ENCODE peak calls at places on chromosomes 12 and 14, in five cellular contexts. One of them, this sample, is unnamed.
A peak's percentile ranks its signal among the peaks of the same experiment; 100 is the strongest.

GRCh38 chr14:89469210-89470198 is 52.5 kb upstream of the FOXN3 start:
- DNase-seq in K562: peak; percentile 25
- DNase-seq in A549: no peak
- DNase-seq in GM12878: no peak
- DNase-seq in HepG2: no peak
- DNase-seq in this sample: no peak

GRCh38 chr12:95218852-95219171 is 1.2 kb downstream of the VEZT start:
- DNase-seq in HepG2: no peak
- DNase-seq in GM12878: no peak
- DNase-seq in A549: peak; percentile 51
- DNase-seq in K562: no peak
- DNase-seq in this sample: peak; percentile 37

GRCh38 chr14:100810861-100811461 is 15.0 kb upstream of the MEG3 start:
- DNase-seq in A549: no peak
- DNase-seq in GM12878: no peak
- DNase-seq in K562: no peak
- DNase-seq in HepG2: no peak
- DNase-seq in this sample: no peak

GRCh38 chr14:32724864-32725550 is 213.7 kb upstream of the NPAS3 start:
- DNase-seq in GM12878: no peak
- DNase-seq in A549: no peak
- DNase-seq in HepG2: no peak
- DNase-seq in K562: no peak
- DNase-seq in this sample: peak; percentile 15

GRCh38 chr12:2893007-2893406 is 2.3 kb downstream of the TULP3 start:
- DNase-seq in K562: no peak
- DNase-seq in GM12878: no peak
- DNase-seq in HepG2: peak; percentile 46
- DNase-seq in A549: peak; percentile 43
- DNase-seq in this sample: no peak

GRCh38 chr12:3003593-3003992 is 44.4 kb downstream of the TEAD4 start:
- DNase-seq in A549: no peak
- DNase-seq in GM12878: no peak
- DNase-seq in K562: no peak
- DNase-seq in HepG2: no peak
- DNase-seq in this sample: peak; percentile 39

GRCh38 chr12:3187846-3188755 is 110.9 kb downstream of the TSPAN9 start:
- DNase-seq in GM12878: no peak
- DNase-seq in HepG2: no peak
- DNase-seq in A549: no peak
- DNase-seq in K562: no peak
- DNase-seq in this sample: no peak

GRCh38 chr12:6700646-6701051 is at the start of gene PIANP:
- DNase-seq in A549: no peak
- DNase-seq in K562: peak; percentile 59
- DNase-seq in HepG2: no peak
- DNase-seq in GM12878: no peak
- DNase-seq in this sample: peak; percentile 58

GRCh38 chr14:36396798-36397197 is 76.4 kb upstream of the MBIP start:
- DNase-seq in GM12878: no peak
- DNase-seq in HepG2: no peak
- DNase-seq in K562: no peak
- DNase-seq in A549: no peak
- DNase-seq in this sample: no peak

GRCh38 chr12:60195483-60195882 is 599.7 kb downstream of the SLC16A7 start:
- DNase-seq in A549: no peak
- DNase-seq in K562: no peak
- DNase-seq in HepG2: no peak
- DNase-seq in GM12878: no peak
- DNase-seq in this sample: no peak

GRCh38 chr12:95838125-95838524 is 20.6 kb upstream of the SNRPF start:
- DNase-seq in K562: no peak
- DNase-seq in GM12878: no peak
- DNase-seq in HepG2: peak; percentile 49
- DNase-seq in A549: peak; percentile 90
- DNase-seq in this sample: no peak

GRCh38 chr12:124456133-124456651 is 111.2 kb downstream of the NCOR2 start:
- DNase-seq in K562: no peak
- DNase-seq in A549: no peak
- DNase-seq in HepG2: no peak
- DNase-seq in GM12878: no peak
- DNase-seq in this sample: no peak

GRCh38 chr12:129549656-129550055 is 354.2 kb downstream of the TMEM132D start:
- DNase-seq in K562: no peak
- DNase-seq in A549: no peak
- DNase-seq in GM12878: no peak
- DNase-seq in HepG2: no peak
- DNase-seq in this sample: no peak

GRCh38 chr12:88108021-88108420 is 33.9 kb downstream of the CEP290 start:
- DNase-seq in A549: no peak
- DNase-seq in GM12878: no peak
- DNase-seq in K562: no peak
- DNase-seq in HepG2: no peak
- DNase-seq in this sample: no peak

GRCh38 chr14:96407980-96408570 is 16.1 kb downstream of the AK7 start:
- DNase-seq in HepG2: no peak
- DNase-seq in A549: no peak
- DNase-seq in K562: peak; percentile 18
- DNase-seq in GM12878: no peak
- DNase-seq in this sample: no peak
- H3K4me1 ChIP-seq in HepG2: peaks cover 24% of the 10 kb centered on the region
- H3K4me1 ChIP-seq in A549: no peaks in the 10 kb centered on the region
- H3K4me1 ChIP-seq in K562: peaks cover 13% of the 10 kb centered on the region
- H3K4me1 ChIP-seq in GM12878: no peaks in the 10 kb centered on the region
- H3K4me1 ChIP-seq in this sample: no peaks in the 10 kb centered on the region

GRCh38 chr12:119540476-119540875 is 53.1 kb upstream of the TMEM233 start:
- DNase-seq in A549: no peak
- DNase-seq in HepG2: no peak
- DNase-seq in GM12878: no peak
- DNase-seq in K562: no peak
- DNase-seq in this sample: no peak
- TF ChIP-seq JUNB in A549: no peak
- TF ChIP-seq JUNB in HepG2: no peak
- TF ChIP-seq JUNB in GM12878: no peak
- TF ChIP-seq JUNB in K562: no peak
- TF ChIP-seq JUNB in this sample: no peak

DNA sequence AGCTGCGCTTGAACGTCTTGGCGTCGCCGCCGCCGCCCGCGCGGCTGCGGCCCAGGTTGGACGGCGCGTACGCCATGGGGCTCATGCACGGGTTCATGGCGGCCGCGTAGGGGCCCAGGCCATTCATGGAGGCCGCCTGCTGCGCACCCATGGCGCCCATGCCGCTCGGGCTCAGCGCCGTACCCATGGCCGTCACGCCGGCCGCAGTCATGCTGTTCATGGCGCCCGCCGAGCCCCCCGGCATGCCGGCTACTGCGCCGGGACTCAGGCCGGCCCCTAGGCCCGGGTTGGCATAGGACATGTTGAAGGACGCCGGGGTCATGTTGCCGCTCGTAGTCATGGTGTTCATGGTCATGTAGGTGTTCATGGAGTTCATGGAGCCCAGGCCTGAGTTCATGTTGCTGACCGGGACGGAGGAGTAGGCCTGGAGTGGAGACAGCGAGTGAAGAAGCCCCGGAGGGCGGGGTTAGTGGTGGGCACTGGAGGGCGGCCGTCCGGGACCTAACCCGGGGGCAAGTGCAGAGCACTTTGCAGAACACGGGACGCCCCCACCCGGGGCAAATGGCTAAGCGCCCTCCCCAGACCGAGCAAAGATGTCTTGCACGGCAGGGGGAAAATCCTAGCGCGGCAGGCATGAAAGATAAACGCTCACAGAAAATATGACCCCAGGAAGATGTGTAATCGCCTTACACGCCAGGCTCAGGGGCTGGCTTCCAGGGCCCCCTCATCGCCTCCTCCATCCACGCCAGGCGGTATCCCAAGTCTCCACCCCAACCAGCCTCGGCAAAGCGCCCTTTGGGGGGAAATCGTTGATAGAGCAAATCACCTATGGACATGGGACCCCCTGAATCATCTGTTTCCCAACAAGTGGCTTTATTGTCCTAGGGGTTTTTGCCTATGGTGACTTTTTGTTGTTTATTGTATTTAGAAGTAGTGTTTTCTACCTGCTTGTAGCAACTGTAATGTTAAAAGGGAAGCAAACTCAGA is 2.5 kb downstream of the FOXA1 start:
- DNase-seq in A549: peak; percentile 67
- DNase-seq in GM12878: no peak
- DNase-seq in K562: no peak
- DNase-seq in HepG2: no peak
- DNase-seq in this sample: peak; percentile 70
- H3K4me3 ChIP-seq in A549: peak overlapping the region; percentile 92
- H3K4me3 ChIP-seq in GM12878: no peak overlapping the region
- H3K4me3 ChIP-seq in K562: no peak overlapping the region
- H3K4me3 ChIP-seq in HepG2: peak overlapping the region; percentile 96
- H3K4me3 ChIP-seq in this sample: peak overlapping the region; percentile 49

GRCh38 chr12:109949089-109949488 is 47.1 kb downstream of the GIT2 start:
- DNase-seq in GM12878: no peak
- DNase-seq in K562: no peak
- DNase-seq in HepG2: peak; percentile 99
- DNase-seq in A549: no peak
- DNase-seq in this sample: no peak
- H3K4me1 ChIP-seq in GM12878: peaks cover 11% of the 10 kb centered on the region
- H3K4me1 ChIP-seq in K562: no peaks in the 10 kb centered on the region
- H3K4me1 ChIP-seq in HepG2: peaks cover 75% of the 10 kb centered on the region
- H3K4me1 ChIP-seq in A549: peaks cover 4% of the 10 kb centered on the region
- H3K4me1 ChIP-seq in this sample: peaks cover 18% of the 10 kb centered on the region

DNA sequence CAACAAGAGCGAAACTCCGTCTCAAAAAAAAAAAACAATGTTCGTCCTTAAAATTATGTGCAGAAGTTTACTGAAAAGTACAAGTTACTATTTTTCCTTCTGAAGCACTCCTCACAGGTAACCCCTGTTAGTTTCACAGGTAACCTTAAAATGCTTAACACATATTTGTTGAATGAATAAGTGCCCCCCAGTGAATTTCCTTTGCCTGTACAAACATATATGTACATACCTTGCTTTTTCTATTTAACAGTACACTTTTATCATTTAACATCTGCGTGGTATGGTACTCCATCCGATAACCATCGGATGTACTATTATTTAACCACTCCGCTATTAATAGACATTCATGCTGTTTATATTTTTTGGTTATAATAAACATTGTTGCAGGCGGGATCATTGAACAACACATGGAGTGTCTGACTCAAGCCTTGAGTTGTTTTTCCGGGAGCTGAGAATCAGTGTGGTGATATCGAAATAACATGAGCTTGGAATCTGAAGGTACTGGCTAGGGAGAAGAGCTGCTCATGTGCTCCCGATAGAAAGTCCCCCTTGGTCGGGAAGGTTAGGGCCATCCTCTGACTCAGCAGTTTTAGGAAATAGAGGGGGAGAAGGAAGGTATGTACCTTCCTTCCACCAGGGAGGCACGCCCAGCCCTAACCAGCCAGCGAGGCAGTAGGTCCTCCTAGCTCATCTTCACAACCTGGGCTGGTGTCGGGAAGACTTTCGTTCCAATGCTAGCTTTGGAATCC is 1.6 kb upstream of the RAB35 start:
- DNase-seq in GM12878: no peak
- DNase-seq in A549: peak; percentile 80
- DNase-seq in HepG2: peak; percentile 45
- DNase-seq in K562: peak; percentile 61
- DNase-seq in this sample: peak; percentile 89
- TF ChIP-seq JUNB in GM12878: no peak
- TF ChIP-seq JUNB in A549: no peak
- TF ChIP-seq JUNB in HepG2: no peak
- TF ChIP-seq JUNB in K562: no peak
- TF ChIP-seq JUNB in this sample: no peak

GRCh38 chr14:34692348-34692747 is 22.0 kb downstream of the CFL2 start:
- DNase-seq in K562: no peak
- DNase-seq in HepG2: no peak
- DNase-seq in GM12878: no peak
- DNase-seq in A549: no peak
- DNase-seq in this sample: no peak

GRCh38 chr14:34692898-34693227 is 21.5 kb downstream of the CFL2 start:
- DNase-seq in GM12878: no peak
- DNase-seq in A549: no peak
- DNase-seq in K562: no peak
- DNase-seq in HepG2: no peak
- DNase-seq in this sample: no peak

GRCh38 chr14:34691173-34691572 is 23.2 kb downstream of the CFL2 start:
- DNase-seq in A549: no peak
- DNase-seq in GM12878: no peak
- DNase-seq in HepG2: no peak
- DNase-seq in K562: no peak
- DNase-seq in this sample: no peak

GRCh38 chr14:34688470-34689206 is 25.8 kb downstream of the CFL2 start:
- DNase-seq in GM12878: no peak
- DNase-seq in HepG2: no peak
- DNase-seq in A549: no peak
- DNase-seq in K562: no peak
- DNase-seq in this sample: no peak

DNA sequence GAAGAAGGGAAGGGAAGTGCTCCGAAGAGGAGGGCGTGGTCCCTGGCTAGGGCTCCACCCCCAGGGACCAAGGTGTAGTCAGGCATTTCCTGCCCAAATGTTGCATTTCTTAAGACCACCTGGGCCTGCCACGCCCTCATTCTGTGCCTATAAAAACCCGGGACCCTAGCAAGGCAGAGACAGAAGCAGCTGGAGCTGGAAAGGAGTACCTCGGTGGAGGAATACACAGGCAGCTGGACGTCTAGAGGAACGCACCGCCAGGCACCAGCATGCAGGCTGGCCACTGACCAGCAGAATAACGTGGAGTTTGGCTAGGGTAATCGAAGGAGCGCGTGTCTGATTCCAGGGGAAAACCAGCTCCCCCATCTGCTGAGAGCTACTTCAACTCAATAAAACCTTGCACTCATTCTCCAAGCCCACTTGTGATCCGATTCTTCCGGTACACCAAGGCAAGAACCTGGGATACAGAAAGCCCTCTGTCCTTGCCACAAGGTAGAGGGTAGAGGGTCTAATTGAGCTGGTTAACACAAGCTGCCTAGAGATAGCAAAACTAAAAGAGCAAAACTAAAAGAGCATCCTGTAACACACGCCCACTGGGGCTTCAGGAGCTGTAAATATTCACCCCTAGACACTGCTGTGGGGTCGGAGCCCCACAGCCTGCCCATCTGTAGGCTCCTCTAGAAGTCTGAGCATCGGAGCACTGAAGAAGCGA is 21.0 kb downstream of the CFL2 start:
- DNase-seq in GM12878: no peak
- DNase-seq in K562: peak; percentile 25
- DNase-seq in HepG2: peak; percentile 45
- DNase-seq in A549: peak; percentile 83
- DNase-seq in this sample: peak; percentile 91
- H3K4me3 ChIP-seq in GM12878: no peak overlapping the region
- H3K4me3 ChIP-seq in K562: peak overlapping the region; percentile 30
- H3K4me3 ChIP-seq in HepG2: peak overlapping the region; percentile 57
- H3K4me3 ChIP-seq in A549: peak overlapping the region; percentile 53
- H3K4me3 ChIP-seq in this sample: peak overlapping the region; percentile 19

DNA sequence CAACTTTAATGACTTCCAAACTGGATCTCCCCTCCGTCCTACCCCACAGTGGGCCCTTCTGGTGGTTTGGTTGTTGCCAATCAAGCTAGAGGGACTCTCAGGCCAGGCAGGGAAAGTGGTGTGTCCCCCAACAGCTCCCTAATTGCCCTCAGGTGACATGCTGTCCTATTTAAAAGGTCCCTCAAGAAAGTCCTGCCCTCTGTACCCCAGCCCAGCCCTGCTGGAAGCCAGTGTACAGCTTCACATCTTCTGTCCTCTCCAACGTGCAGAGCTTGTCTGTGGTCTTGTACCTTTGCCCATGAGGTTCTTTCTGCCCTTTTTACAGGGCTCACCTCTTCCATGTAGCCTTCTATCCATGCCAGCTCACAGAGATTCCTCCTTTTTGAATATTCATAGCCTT is 4.2 kb downstream of the RIN3 start:
- DNase-seq in GM12878: no peak
- DNase-seq in K562: no peak
- DNase-seq in HepG2: no peak
- DNase-seq in A549: no peak
- DNase-seq in this sample: no peak
- H3K4me1 ChIP-seq in GM12878: peaks cover 10% of the 10 kb centered on the region
- H3K4me1 ChIP-seq in K562: peaks cover 8% of the 10 kb centered on the region
- H3K4me1 ChIP-seq in HepG2: peaks cover 20% of the 10 kb centered on the region
- H3K4me1 ChIP-seq in A549: peaks cover 15% of the 10 kb centered on the region
- H3K4me1 ChIP-seq in this sample: no peaks in the 10 kb centered on the region

This sample was measured in GM23338.